ENCODE peak calls at places on chromosomes 5 and 9, in nine cellular contexts. G, K, R, D, N, M, O, H and S are unnamed samples.

GRCh38 chr5:153746440-153746839 is 256.0 kb downstream of the GRIA1 start:
- DNase-seq in G (no peak), K (no peak), R (no peak), D (no peak), N (no peak), M (no peak), O (no peak), H (no peak), S (no peak)

GRCh38 chr9:18393340-18394130 is 80.4 kb upstream of the ADAMTSL1 start:
- DNase-seq in G (no peak), K (peak; percentile 84), R (peak; percentile 92), D (no peak), N (no peak), M (peak; percentile 7), O (no peak), H (peak; percentile 96), S (peak; percentile 92)

GRCh38 chr9:117869287-117869686 is 165.1 kb downstream of the TLR4 start:
- DNase-seq in G (no peak), K (no peak), R (no peak), D (no peak), N (no peak), M (no peak), O (no peak), H (no peak), S (no peak)

GRCh38 chr5:669111-669841 is 23.9 kb downstream of the TPPP start:
- DNase-seq in G (no peak), K (no peak), R (peak; percentile 23), D (peak; percentile 38), N (peak; percentile 83), M (peak; percentile 73), O (peak; percentile 54), H (no peak), S (no peak)

GRCh38 chr9:112887377-112887776 is 3.3 kb downstream of the SLC46A2 start:
- DNase-seq in G (no peak), K (no peak), R (no peak), D (no peak), N (peak; percentile 47), M (no peak), O (no peak), H (no peak), S (no peak)

GRCh38 chr9:124298646-124299235 is 41.0 kb downstream of the NEK6 start:
- DNase-seq in G (no peak), K (no peak), R (no peak), D (no peak), N (no peak), M (no peak), O (no peak), H (no peak), S (no peak)

GRCh38 chr9:76181020-76181641 is 213.1 kb downstream of the RFK start:
- DNase-seq in G (no peak), K (no peak), R (peak; percentile 49), D (no peak), N (no peak), M (no peak), O (no peak), H (peak; percentile 74), S (no peak)

GRCh38 chr5:2306711-2307110 is 424.0 kb upstream of the IRX4 start:
- DNase-seq in G (no peak), K (no peak), R (no peak), D (no peak), N (no peak), M (no peak), O (no peak), H (no peak), S (no peak)

GRCh38 chr5:76472338-76473336 is 69.6 kb downstream of the IQGAP2 start:
- DNase-seq in G (no peak), K (no peak), R (no peak), D (no peak), N (no peak), M (no peak), O (no peak), H (no peak), S (no peak)

GRCh38 chr9:123450096-123450495 is 94.1 kb downstream of the CRB2 start:
- DNase-seq in G (no peak), K (no peak), R (no peak), D (no peak), N (no peak), M (no peak), O (no peak), H (no peak), S (no peak)

GRCh38 chr5:126139086-126139485 is 284.1 kb upstream of the GRAMD2B start:
- DNase-seq in G (no peak), K (no peak), R (no peak), D (no peak), N (no peak), M (no peak), O (no peak), H (no peak), S (no peak)

GRCh38 chr5:18534119-18534518 is 899.9 kb downstream of the TAF11L14 start:
- DNase-seq in G (no peak), K (no peak), R (no peak), D (no peak), N (no peak), M (no peak), O (no peak), H (no peak), S (no peak)

GRCh38 chr5:145660897-145661650 is 174.1 kb downstream of the PRELID2 start:
- DNase-seq in G (no peak), K (peak; percentile 68), R (peak; percentile 89), D (no peak), N (no peak), M (no peak), O (no peak), H (peak; percentile 60), S (peak; percentile 38)

GRCh38 chr5:139660916-139661814 is 13.0 kb downstream of the CXXC5 start:
- DNase-seq in G (peak; percentile 82), K (peak; percentile 89), R (peak; percentile 95), D (no peak), N (no peak), M (peak; percentile 76), O (no peak), H (peak; percentile 95), S (peak; percentile 74)